ENCODE peak calls at places on chromosomes 6 and 20, in eight cellular contexts. I is hypothalamus; M is B cell; Z is mesendoderm; C is amygdala; W is effector CD4-positive, alpha-beta T cell; H is AG04450; L is CD8-positive, alpha-beta T cell. K is an unnamed sample.

GRCh38 chr6:72245565-72245964 is 359.2 kb downstream of the RIMS1 start:
- DNase-seq in I (no peak), M (no peak), Z (peak), C (no peak), W (no peak), H (no peak), L (no peak), K (peak)

GRCh38 chr6:40876336-40876735 is 162.7 kb downstream of the UNC5CL start:
- DNase-seq in I (no peak), M (no peak), Z (no peak), C (no peak), W (no peak), H (no peak), L (no peak), K (no peak)

GRCh38 chr20:7193681-7194080 is 426.2 kb downstream of the BMP2 start:
- DNase-seq in I (no peak), M (no peak), Z (peak), C (no peak), W (no peak), H (no peak), L (no peak), K (no peak)

GRCh38 chr20:37745553-37745952 is 51.7 kb downstream of the CTNNBL1 start:
- DNase-seq in I (no peak), M (no peak), Z (peak), C (no peak), W (no peak), H (no peak), L (no peak), K (peak)

GRCh38 chr20:40741507-40742106 is 52.6 kb upstream of the MAFB start:
- DNase-seq in I (no peak), M (peak), Z (peak), C (no peak), W (no peak), H (no peak), L (peak), K (peak)

GRCh38 chr6:115545410-115545986 is 515.2 kb downstream of the FRK start:
- DNase-seq in I (no peak), M (no peak), Z (peak), C (no peak), W (no peak), H (no peak), L (no peak), K (peak)

GRCh38 chr6:70421509-70421908 is 8.2 kb downstream of the FAM135A start:
- DNase-seq in I (no peak), M (no peak), Z (peak), C (no peak), W (no peak), H (no peak), L (no peak), K (no peak)

GRCh38 chr20:41249781-41250281 is 67.7 kb downstream of the ZHX3 start:
- DNase-seq in I (no peak), M (peak), Z (peak), C (no peak), W (no peak), H (no peak), L (no peak), K (peak)

GRCh38 chr20:35768731-35769664 is 2.8 kb upstream of the PHF20 start:
- DNase-seq in I (peak), M (no peak), Z (peak), C (peak), W (peak), H (peak), L (no peak), K (peak)

GRCh38 chr20:50931306-50932015 is at the start of gene ADNP:
- DNase-seq in I (peak), M (peak), Z (peak), C (peak), W (peak), H (peak), L (peak), K (peak)

GRCh38 chr6:166556871-166557322 is 29.6 kb downstream of the RAMACL start:
- DNase-seq in I (peak), M (no peak), Z (no peak), C (peak), W (no peak), H (no peak), L (no peak), K (no peak)

GRCh38 chr6:12361042-12361765 is 71.0 kb downstream of the EDN1 start:
- DNase-seq in I (no peak), M (no peak), Z (peak), C (no peak), W (no peak), H (no peak), L (no peak), K (no peak)

GRCh38 chr6:156991971-156992370 is 214.8 kb downstream of the ARID1B start:
- DNase-seq in I (no peak), M (no peak), Z (no peak), C (no peak), W (no peak), H (peak), L (no peak), K (no peak)

GRCh38 chr6:82381278-82381677 is 17.7 kb downstream of the TPBG start:
- DNase-seq in I (no peak), M (no peak), Z (no peak), C (no peak), W (no peak), H (no peak), L (no peak), K (no peak)

GRCh38 chr6:28884423-28885148 is 39.2 kb downstream of the TRIM27 start:
- DNase-seq in I (no peak), M (peak), Z (no peak), C (no peak), W (peak), H (no peak), L (peak), K (no peak)

GRCh38 chr6:82521369-82521768 is 157.8 kb downstream of the TPBG start:
- DNase-seq in I (no peak), M (no peak), Z (no peak), C (no peak), W (no peak), H (no peak), L (no peak), K (no peak)

GRCh38 chr20:56957737-56958553 is 308.5 kb downstream of the BMP7 start:
- DNase-seq in I (no peak), M (no peak), Z (peak), C (no peak), W (no peak), H (no peak), L (no peak), K (peak)

GRCh38 chr6:74742793-74743508 is 462.9 kb downstream of the COL12A1 start:
- DNase-seq in I (no peak), M (no peak), Z (no peak), C (no peak), W (no peak), H (no peak), L (no peak), K (no peak)

GRCh38 chr20:1876975-1877603 is 18.1 kb upstream of the SIRPA start:
- DNase-seq in I (no peak), M (peak), Z (no peak), C (no peak), W (no peak), H (no peak), L (no peak), K (no peak)

GRCh38 chr6:119459207-119459974 is 109.8 kb upstream of the MAN1A1 start:
- DNase-seq in I (no peak), M (peak), Z (no peak), C (no peak), W (no peak), H (no peak), L (no peak), K (no peak)

GRCh38 chr6:128507337-128508310 is 12.8 kb downstream of the PTPRK start:
- DNase-seq in I (no peak), M (no peak), Z (no peak), C (no peak), W (no peak), H (no peak), L (no peak), K (no peak)

GRCh38 chr20:43477193-43477592 is 19.5 kb downstream of the SRSF6 start:
- DNase-seq in I (no peak), M (no peak), Z (no peak), C (no peak), W (no peak), H (no peak), L (no peak), K (peak)

GRCh38 chr6:158751192-158751591 is 68.0 kb downstream of the EZR start:
- DNase-seq in I (no peak), M (no peak), Z (no peak), C (no peak), W (no peak), H (no peak), L (no peak), K (no peak)

GRCh38 chr6:170542031-170542719 is 10.9 kb downstream of the PSMB1 start:
- DNase-seq in I (no peak), M (no peak), Z (no peak), C (no peak), W (no peak), H (no peak), L (no peak), K (no peak)

GRCh38 chr20:11965602-11966001 is 47.9 kb downstream of the BTBD3 start:
- DNase-seq in I (no peak), M (no peak), Z (peak), C (no peak), W (no peak), H (no peak), L (no peak), K (no peak)

GRCh38 chr6:108944707-108945685 is 96.8 kb downstream of the ARMC2 start:
- DNase-seq in I (no peak), M (no peak), Z (no peak), C (peak), W (no peak), H (peak), L (no peak), K (no peak)

GRCh38 chr6:33783781-33784520 is 5.0 kb downstream of the LEMD2 start:
- DNase-seq in I (no peak), M (no peak), Z (no peak), C (no peak), W (no peak), H (no peak), L (no peak), K (no peak)

GRCh38 chr6:90432937-90433336 is 136.3 kb upstream of the BACH2 start:
- DNase-seq in I (no peak), M (no peak), Z (no peak), C (no peak), W (no peak), H (no peak), L (no peak), K (no peak)

GRCh38 chr6:74410630-74411029 is 714.6 kb downstream of the CD109 start:
- DNase-seq in I (no peak), M (no peak), Z (no peak), C (no peak), W (no peak), H (no peak), L (no peak), K (no peak)

GRCh38 chr6:110020888-110021287 is 42.8 kb downstream of the GPR6 start:
- DNase-seq in I (no peak), M (peak), Z (no peak), C (no peak), W (no peak), H (no peak), L (no peak), K (no peak)

K was measured in endodermal cell.